ENCODE peak calls at places on chromosomes 1 and 21, in eight cellular contexts. M is upper lobe of left lung, E is stomach, K is suprapubic skin, W is K562, N is breast epithelium, B is transverse colon, Y is endothelial cell of umbilical vein. G is an unnamed sample.

GRCh38 chr1:27380766-27381733 is 2.1 kb downstream of the CD164L2 start:
- DNase-seq in M (no peak), E (no peak), K (peak), W (no peak), N (no peak), B (no peak), Y (no peak), G (no peak)

GRCh38 chr1:20216574-20216973 is 30.3 kb upstream of the PLA2G2C start:
- DNase-seq in M (no peak), E (no peak), K (no peak), W (peak), N (no peak), B (peak), Y (peak), G (no peak)

GRCh38 chr1:94741510-94741909 is 78.6 kb upstream of the SLC44A3 start:
- DNase-seq in M (no peak), E (no peak), K (no peak), W (no peak), N (no peak), B (no peak), Y (no peak), G (no peak)

GRCh38 chr1:111399792-111400610 is 27.5 kb downstream of the OVGP1 start:
- DNase-seq in M (no peak), E (peak), K (no peak), W (peak), N (peak), B (peak), Y (peak), G (peak)

GRCh38 chr1:21050031-21050430 is 126.7 kb downstream of the EIF4G3 start:
- DNase-seq in M (no peak), E (no peak), K (no peak), W (no peak), N (no peak), B (no peak), Y (peak), G (no peak)

GRCh38 chr1:237134929-237135328 is 92.9 kb downstream of the RYR2 start:
- DNase-seq in M (no peak), E (no peak), K (no peak), W (no peak), N (no peak), B (no peak), Y (no peak), G (no peak)

GRCh38 chr1:111507411-111508201 is 4.2 kb upstream of the ADORA3 start:
- DNase-seq in M (peak), E (peak), K (peak), W (peak), N (peak), B (peak), Y (peak), G (no peak)

GRCh38 chr1:157360021-157360390 is 192.3 kb downstream of the FCRL5 start:
- DNase-seq in M (no peak), E (no peak), K (no peak), W (no peak), N (no peak), B (no peak), Y (no peak), G (no peak)

GRCh38 chr1:2054560-2054959 is 4.3 kb downstream of the PRKCZ start:
- DNase-seq in M (peak), E (no peak), K (no peak), W (no peak), N (no peak), B (no peak), Y (no peak), G (no peak)

GRCh38 chr1:25758466-25759070 is 41.4 kb upstream of the SELENON start:
- DNase-seq in M (no peak), E (peak), K (no peak), W (no peak), N (no peak), B (no peak), Y (no peak), G (no peak)

GRCh38 chr21:15051652-15052554 is 12.9 kb downstream of the NRIP1 start:
- DNase-seq in M (no peak), E (no peak), K (no peak), W (peak), N (no peak), B (peak), Y (no peak), G (no peak)

GRCh38 chr1:24201941-24202440 is 14.9 kb upstream of the IFNLR1 start:
- DNase-seq in M (peak), E (peak), K (peak), W (peak), N (peak), B (peak), Y (peak), G (peak)
- TF ChIP-seq POLR2AphosphoS5 in M (peak), E (peak), K (peak), W (no peak), N (peak), B (peak), Y (no peak), G (peak)

DNA sequence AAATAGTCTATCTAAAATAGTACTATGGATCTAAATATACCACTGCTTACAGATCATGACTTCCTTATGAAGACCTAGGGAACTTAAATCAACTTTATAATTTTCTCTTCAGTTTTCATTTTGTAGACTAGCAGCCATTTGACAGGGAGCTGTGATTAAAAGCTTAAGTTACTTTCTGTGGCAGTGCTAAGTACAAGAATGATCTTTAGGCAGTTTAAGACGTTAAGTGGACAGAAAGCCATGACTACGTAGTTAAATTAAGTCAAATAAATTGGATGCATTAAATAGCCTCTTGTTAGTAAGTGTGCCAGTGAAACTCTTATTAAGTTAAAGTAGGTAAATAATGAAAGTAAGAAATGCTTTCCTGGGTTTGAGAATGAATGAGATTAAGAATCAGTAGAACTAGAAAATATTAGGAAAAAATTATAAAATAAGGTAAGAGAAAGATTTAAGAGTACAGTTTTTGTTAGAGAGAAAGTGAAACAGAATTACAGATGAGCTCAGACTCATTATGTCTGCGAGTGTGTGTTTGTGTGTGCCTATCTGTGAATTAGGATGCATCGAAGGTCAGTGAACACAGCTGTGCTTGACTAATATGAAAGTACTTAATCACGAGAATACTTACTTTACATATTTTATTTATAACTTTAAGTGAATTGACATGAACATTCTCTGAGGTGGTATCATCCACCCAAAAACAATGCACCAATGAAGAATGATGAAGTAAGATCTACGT is 336.9 kb downstream of the KCNT2 start:
- DNase-seq in M (no peak), E (no peak), K (no peak), W (no peak), N (no peak), B (no peak), Y (no peak), G (no peak)
- TF ChIP-seq CTCF in M (no peak), E (no peak), K (no peak), W (no peak), N (no peak), B (no peak), Y (no peak), G (no peak)

GRCh38 chr1:44808938-44809917 is 905 bp downstream of the BTBD19 start:
- DNase-seq in M (no peak), E (peak), K (peak), W (peak), N (no peak), B (peak), Y (peak), G (no peak)
- TF ChIP-seq POLR2A in M (no peak), E (no peak), K (no peak), W (peak), N (no peak), B (peak), Y (peak), G (peak)

GRCh38 chr1:9239622-9240401 is 5.2 kb downstream of the H6PD start:
- DNase-seq in M (no peak), E (peak), K (no peak), W (no peak), N (peak), B (peak), Y (peak), G (peak)
- TF ChIP-seq POLR2AphosphoS5 in M (peak), E (peak), K (no peak), W (no peak), N (peak), B (peak), Y (peak), G (peak)

DNA sequence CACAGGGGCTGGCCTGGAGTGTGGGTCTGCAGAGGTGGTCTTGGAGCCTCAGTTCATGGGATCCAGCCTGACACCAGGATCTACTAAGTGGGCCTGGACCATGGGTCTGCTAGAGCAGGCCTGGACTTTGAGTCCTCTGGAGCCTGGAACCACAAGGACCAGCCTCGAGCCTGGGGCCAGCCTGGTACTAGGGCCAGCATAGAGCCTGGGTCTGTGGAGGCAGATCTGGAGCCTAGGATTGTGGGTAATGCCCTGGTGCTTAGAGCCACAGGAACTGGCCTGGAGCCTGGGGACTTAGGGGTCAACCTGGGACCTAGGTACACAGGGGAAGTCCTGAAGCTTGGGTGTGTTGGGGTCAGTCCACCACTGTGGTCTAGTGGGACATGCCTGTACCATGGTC is 12.7 kb downstream of the LORICRIN start:
- DNase-seq in M (peak), E (no peak), K (no peak), W (no peak), N (no peak), B (no peak), Y (no peak), G (peak)
- TF ChIP-seq CTCF in M (no peak), E (no peak), K (no peak), W (no peak), N (no peak), B (no peak), Y (no peak), G (no peak)

DNA sequence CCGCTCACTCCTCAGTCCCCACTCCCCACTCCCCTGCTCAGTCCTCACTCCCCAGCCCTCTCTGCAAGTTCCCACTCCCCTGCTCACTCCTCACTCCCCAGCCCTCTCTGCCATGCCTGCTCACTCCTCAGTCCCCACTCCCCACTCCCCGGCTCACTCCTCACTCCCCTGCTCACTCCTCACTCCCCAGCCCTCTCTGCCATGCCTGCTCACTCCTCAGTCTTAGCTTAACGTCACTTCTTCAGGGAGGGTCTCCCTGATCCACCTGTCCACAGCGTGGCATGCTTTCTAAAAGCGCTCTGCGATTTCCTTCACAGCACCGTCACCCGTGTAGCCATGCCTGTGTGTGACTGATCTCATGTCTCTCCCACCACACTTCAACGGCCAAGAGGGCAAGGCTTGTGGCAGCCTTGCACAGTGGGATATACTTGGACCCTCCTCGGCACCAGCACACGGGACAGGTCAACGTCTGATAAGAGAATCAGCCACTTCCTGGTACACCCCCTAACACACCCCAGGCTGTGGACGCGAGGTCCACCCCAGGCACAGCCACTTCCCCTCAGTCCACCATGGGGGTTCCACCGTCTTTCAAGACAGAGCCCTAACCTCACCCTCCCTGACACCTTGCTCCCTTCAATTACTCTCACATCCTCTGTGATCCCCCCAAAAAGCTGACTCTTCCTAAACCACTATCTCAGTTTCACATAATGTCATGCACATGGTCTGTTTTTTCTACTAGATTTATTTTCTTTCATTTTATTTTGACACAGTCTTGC is 14.0 kb downstream of the PRDM15 start:
- DNase-seq in M (no peak), E (no peak), K (no peak), W (peak), N (no peak), B (peak), Y (no peak), G (no peak)
- TF ChIP-seq POLR2A in M (no peak), E (no peak), K (no peak), W (no peak), N (no peak), B (no peak), Y (no peak), G (no peak)

GRCh38 chr1:160681067-160681890 is 30.3 kb downstream of the CD48 start:
- DNase-seq in M (no peak), E (peak), K (peak), W (peak), N (no peak), B (peak), Y (peak), G (no peak)
- TF ChIP-seq POLR2AphosphoS5 in M (no peak), E (no peak), K (no peak), W (no peak), N (no peak), B (no peak), Y (no peak), G (peak)